ENCODE peak calls at places on chromosomes 12 and 14, in ten cellular contexts. U is GM12865, S is fibroblast of pulmonary artery, R is NT2/D1, P is HFFc6, X is EL, B is KBM-7, G is psoas muscle, F is hypothalamus, C is HT-29. A is an unnamed sample.

GRCh38 chr12:50101663-50102062 is 2.1 kb upstream of the GPD1 start:
- DNase-seq in U (no peak), X (peak; percentile 45), G (no peak), R (peak; percentile 70), F (no peak), C (peak; percentile 48), P (peak; percentile 51), S (peak; percentile 64), B (no peak), A (peak; percentile 48)

GRCh38 chr14:29216316-29216715 is 449.7 kb downstream of the FOXG1 start:
- DNase-seq in P (no peak), X (no peak), F (no peak), G (no peak), R (no peak), U (no peak), B (no peak), C (no peak), S (no peak), A (no peak)

GRCh38 chr12:106205208-106206069 is 42.4 kb downstream of the CKAP4 start:
- DNase-seq in B (peak; percentile 8), X (no peak), C (peak; percentile 46), G (peak; percentile 88), U (peak; percentile 8), F (no peak), R (no peak), P (peak; percentile 8), S (no peak), A (peak; percentile 39)

GRCh38 chr14:68951051-68951797 is 27.9 kb downstream of the ACTN1 start:
- DNase-seq in X (peak; percentile 100), G (peak; percentile 89), C (peak; percentile 87), P (peak; percentile 98), F (no peak), S (peak; percentile 96), U (no peak), B (peak; percentile 61), R (no peak), A (peak; percentile 96)

GRCh38 chr12:121803861-121804416 is at the start of gene SETD1B:
- DNase-seq in U (peak; percentile 77), F (no peak), P (peak; percentile 54), R (no peak), S (peak; percentile 64), B (peak; percentile 76), C (peak; percentile 47), X (peak; percentile 69), G (peak; percentile 84), A (no peak)

GRCh38 chr14:102539544-102540309 is 30.2 kb upstream of the ANKRD9 start:
- DNase-seq in B (no peak), R (no peak), G (peak; percentile 71), P (no peak), X (peak; percentile 80), F (no peak), U (no peak), C (no peak), S (peak; percentile 96), A (peak; percentile 42)

GRCh38 chr14:67975429-67975828 is 155.8 kb downstream of the RAD51B start:
- DNase-seq in S (no peak), P (no peak), U (no peak), X (no peak), C (no peak), F (no peak), B (no peak), R (no peak), G (no peak), A (no peak)

GRCh38 chr14:28609228-28609828 is 157.3 kb upstream of the FOXG1 start:
- DNase-seq in R (peak; percentile 52), S (peak; percentile 87), P (peak; percentile 13), C (peak; percentile 69), X (peak; percentile 9), B (peak; percentile 71), F (no peak), G (peak; percentile 48), U (peak; percentile 41), A (peak; percentile 64)

GRCh38 chr14:102591372-102591943 is 991 bp upstream of the RCOR1 start:
- DNase-seq in C (no peak), B (peak; percentile 48), P (no peak), S (no peak), F (no peak), U (peak; percentile 44), R (no peak), X (peak; percentile 34), G (no peak), A (no peak)

GRCh38 chr12:108757842-108758241 is 26.5 kb upstream of the CORO1C start:
- DNase-seq in U (no peak), B (peak; percentile 37), S (no peak), P (no peak), F (no peak), C (no peak), X (no peak), G (no peak), R (no peak), A (no peak)

GRCh38 chr12:29589271-29589670 is 91.8 kb upstream of the OVCH1 start:
- DNase-seq in F (no peak), B (no peak), G (no peak), U (no peak), X (no peak), S (no peak), R (no peak), C (no peak), P (no peak), A (no peak)

GRCh38 chr14:101590616-101591015 is 29.3 kb downstream of the DIO3 start:
- DNase-seq in P (no peak), B (no peak), U (no peak), G (no peak), X (no peak), F (no peak), C (no peak), R (no peak), S (no peak), A (no peak)

GRCh38 chr14:74860899-74861733 is 14.8 kb downstream of the PROX2 start:
- DNase-seq in C (peak; percentile 84), B (peak; percentile 87), R (peak; percentile 64), P (peak; percentile 74), U (peak; percentile 90), S (peak; percentile 88), X (peak; percentile 82), G (peak; percentile 94), F (peak; percentile 59), A (peak; percentile 66)

GRCh38 chr12:107319536-107320030 is 226.2 kb upstream of the CRY1 start:
- DNase-seq in S (no peak), R (no peak), F (no peak), B (peak; percentile 28), X (peak; percentile 22), G (no peak), U (no peak), C (no peak), P (no peak), A (no peak)

GRCh38 chr14:105135700-105136395 is 32.7 kb downstream of the JAG2 start:
- DNase-seq in B (no peak), X (no peak), P (no peak), F (no peak), R (no peak), G (no peak), C (no peak), U (no peak), S (no peak), A (no peak)

GRCh38 chr12:48943221-48943620 is 14.1 kb downstream of the ARF3 start:
- DNase-seq in X (no peak), C (no peak), U (no peak), R (no peak), S (no peak), G (no peak), F (no peak), B (no peak), P (no peak), A (no peak)

GRCh38 chr14:63039800-63040380 is 5.4 kb downstream of the KCNH5 start:
- DNase-seq in C (peak; percentile 33), R (peak; percentile 44), U (peak; percentile 10), S (peak; percentile 84), B (peak; percentile 3), X (peak; percentile 40), F (no peak), P (peak; percentile 50), G (no peak), A (peak; percentile 69)

GRCh38 chr14:99123208-99123870 is 148.7 kb downstream of the BCL11B start:
- DNase-seq in F (no peak), S (no peak), U (no peak), C (no peak), G (no peak), B (no peak), P (no peak), R (no peak), X (no peak), A (no peak)

GRCh38 chr12:128259556-128260070 is 7.4 kb upstream of the TMEM132C start:
- DNase-seq in U (peak; percentile 30), C (peak; percentile 52), S (peak; percentile 3), F (no peak), R (peak; percentile 50), P (no peak), X (no peak), G (no peak), B (peak; percentile 48), A (peak; percentile 14)

GRCh38 chr14:90814806-90815566 is 1.2 kb downstream of the TTC7B start:
- DNase-seq in U (no peak), P (no peak), B (no peak), S (no peak), F (no peak), X (no peak), G (no peak), R (no peak), C (no peak), A (no peak)

GRCh38 chr14:93906341-93907329 is 20.5 kb upstream of the FAM181A start:
- DNase-seq in X (peak; percentile 59), P (peak; percentile 16), G (no peak), S (peak; percentile 24), R (peak; percentile 51), U (peak; percentile 72), B (peak; percentile 64), C (peak; percentile 68), F (no peak), A (peak; percentile 50)

GRCh38 chr14:101559624-101560533 is 1.4 kb upstream of the DIO3 start:
- DNase-seq in C (peak; percentile 24), U (no peak), P (no peak), R (no peak), S (peak; percentile 6), X (no peak), F (no peak), G (peak; percentile 72), B (no peak), A (no peak)

GRCh38 chr12:6463858-6464257 is 6.6 kb downstream of the VAMP1 start:
- DNase-seq in C (no peak), F (no peak), G (no peak), R (no peak), P (no peak), B (no peak), X (no peak), U (no peak), S (no peak), A (no peak)

GRCh38 chr12:101946233-101946611 is 68.8 kb downstream of the DRAM1 start:
- DNase-seq in X (no peak), R (no peak), G (no peak), U (no peak), B (no peak), S (no peak), F (no peak), C (no peak), P (no peak), A (no peak)

GRCh38 chr12:57850924-57851323 is 4.4 kb upstream of the CTDSP2 start:
- DNase-seq in F (no peak), G (no peak), C (no peak), U (peak; percentile 36), X (no peak), S (no peak), B (no peak), R (no peak), P (no peak), A (no peak)

A was measured in H4.